ENCODE peak calls at places on chromosomes 7 and 10, in seven cellular contexts. I is tibial artery; L is activated CD8-positive, alpha-beta memory T cell treated with anti-CD3 and anti-CD28 coated beads, Interleukin-2, amount 50 U/mL, for 48 hours; G is neural crest cell; U is GDM1; D is sciatic nerve; N is anterior cingulate cortex. E is an unnamed sample.

GRCh38 chr7:20575758-20576135 is 39.7 kb upstream of the ABCB5 start:
- DNase-seq in I (no peak), L (no peak), G (no peak), U (no peak), D (no peak), N (no peak), E (no peak)

GRCh38 chr10:33800545-33800944 is 466.1 kb upstream of the NRP1 start:
- DNase-seq in I (no peak), L (no peak), G (no peak), U (no peak), D (no peak), N (no peak), E (no peak)

GRCh38 chr7:134444198-134444960 is 14.5 kb downstream of the AKR1B1 start:
- DNase-seq in I (no peak), L (no peak), G (no peak), U (no peak), D (no peak), N (peak), E (no peak)

GRCh38 chr10:64363687-64364086 is 842.5 kb downstream of the REEP3 start:
- DNase-seq in I (no peak), L (no peak), G (no peak), U (no peak), D (no peak), N (no peak), E (no peak)

GRCh38 chr10:100341953-100342626 is 4.9 kb upstream of the SCD start:
- DNase-seq in I (peak), L (peak), G (peak), U (peak), D (peak), N (peak), E (peak)

GRCh38 chr7:131555565-131556054 is 818 bp downstream of the PODXL start:
- DNase-seq in I (no peak), L (peak), G (no peak), U (no peak), D (no peak), N (no peak), E (no peak)

GRCh38 chr7:80078159-80078731 is 56.4 kb upstream of the GNAI1 start:
- DNase-seq in I (no peak), L (no peak), G (no peak), U (no peak), D (no peak), N (no peak), E (no peak)

GRCh38 chr7:141593134-141593533 is 41.9 kb downstream of the AGK start:
- DNase-seq in I (no peak), L (no peak), G (no peak), U (no peak), D (no peak), N (no peak), E (peak)

GRCh38 chr7:64046041-64046389 is 781 bp downstream of the ZNF727 start:
- DNase-seq in I (no peak), L (no peak), G (no peak), U (no peak), D (no peak), N (no peak), E (no peak)

GRCh38 chr10:22003964-22004281 is 393 bp upstream of the DNAJC1 start:
- DNase-seq in I (no peak), L (no peak), G (no peak), U (no peak), D (no peak), N (no peak), E (no peak)

GRCh38 chr10:98424308-98425254 is 9.6 kb upstream of the PYROXD2 start:
- DNase-seq in I (no peak), L (peak), G (no peak), U (no peak), D (no peak), N (no peak), E (no peak)

GRCh38 chr10:79104264-79104954 is 35.6 kb downstream of the ZMIZ1 start:
- DNase-seq in I (peak), L (no peak), G (no peak), U (no peak), D (peak), N (no peak), E (no peak)

GRCh38 chr7:116145245-116145852 is 65.0 kb upstream of the TES start:
- DNase-seq in I (no peak), L (no peak), G (no peak), U (no peak), D (no peak), N (no peak), E (no peak)

GRCh38 chr10:48750019-48750418 is 65.3 kb downstream of the WDFY4 start:
- DNase-seq in I (no peak), L (no peak), G (no peak), U (no peak), D (no peak), N (no peak), E (no peak)

GRCh38 chr7:95716357-95717122 is 55.8 kb upstream of the DYNC1I1 start:
- DNase-seq in I (no peak), L (no peak), G (peak), U (no peak), D (no peak), N (no peak), E (no peak)

GRCh38 chr7:140069298-140069949 is 6.7 kb upstream of the PARP12 start:
- DNase-seq in I (no peak), L (no peak), G (no peak), U (no peak), D (no peak), N (no peak), E (no peak)

GRCh38 chr10:132185601-132186487 is 904 bp upstream of the DPYSL4 start:
- DNase-seq in I (no peak), L (peak), G (no peak), U (no peak), D (no peak), N (no peak), E (peak)

GRCh38 chr10:45071043-45071813 is 70.5 kb downstream of the ZNF22 start:
- DNase-seq in I (no peak), L (no peak), G (no peak), U (no peak), D (no peak), N (no peak), E (no peak)

GRCh38 chr10:54342058-54342457 is 459.0 kb downstream of the PCDH15 start:
- DNase-seq in I (no peak), L (no peak), G (no peak), U (no peak), D (no peak), N (no peak), E (no peak)

GRCh38 chr10:63576501-63576900 is 55.3 kb downstream of the REEP3 start:
- DNase-seq in I (no peak), L (no peak), G (no peak), U (no peak), D (no peak), N (no peak), E (no peak)

GRCh38 chr7:5750026-5750425 is 31.4 kb downstream of the RNF216 start:
- DNase-seq in I (no peak), L (no peak), G (no peak), U (no peak), D (no peak), N (no peak), E (no peak)

GRCh38 chr7:71326596-71326995 is 194.7 kb downstream of the GALNT17 start:
- DNase-seq in I (no peak), L (no peak), G (no peak), U (no peak), D (no peak), N (no peak), E (no peak)

GRCh38 chr7:47484923-47485639 is 96.8 kb downstream of the TNS3 start:
- DNase-seq in I (no peak), L (no peak), G (no peak), U (no peak), D (peak), N (peak), E (no peak)